ENCODE peak calls at places on chromosome 11, in four cellular contexts. J is breast epithelium, R is K562, M is HTR-8/SVneo. L is an unnamed sample.

GRCh38 chr11:43868852-43869567 is 11.6 kb upstream of the ALKBH3 start:
- DNase-seq in J (no peak), R (peak; percentile 79), M (peak; percentile 11), L (peak; percentile 97)

GRCh38 chr11:41113160-41113559 is 346.3 kb downstream of the LRRC4C start:
- DNase-seq in J (no peak), R (no peak), M (no peak), L (no peak)

GRCh38 chr11:29707924-29708323 is 308.9 kb downstream of the KCNA4 start:
- DNase-seq in J (no peak), R (no peak), M (no peak), L (no peak)

GRCh38 chr11:45165806-45166603 is 19.6 kb downstream of the PRDM11 start:
- DNase-seq in J (no peak), R (no peak), M (no peak), L (no peak)

GRCh38 chr11:122754553-122755322 is 83.6 kb upstream of the CRTAM start:
- DNase-seq in J (no peak), R (peak; percentile 30), M (no peak), L (peak; percentile 20)

GRCh38 chr11:68166969-68167368 is 45.8 kb upstream of the CHKA start:
- DNase-seq in J (no peak), R (no peak), M (no peak), L (no peak)

GRCh38 chr11:20991471-20991870 is 322.1 kb downstream of the NELL1 start:
- DNase-seq in J (no peak), R (no peak), M (no peak), L (no peak)

GRCh38 chr11:23473782-23474181 is 613.5 kb upstream of the CCDC179 start:
- DNase-seq in J (no peak), R (no peak), M (no peak), L (peak; percentile 26)

GRCh38 chr11:33704240-33705002 is 3.8 kb upstream of the C11orf91 start:
- DNase-seq in J (no peak), R (no peak), M (no peak), L (no peak)

GRCh38 chr11:65424200-65425104 is 1.9 kb downstream of the NEAT1 start:
- DNase-seq in J (no peak), R (no peak), M (no peak), L (peak; percentile 51)

GRCh38 chr11:76854709-76855108 is 6.0 kb upstream of the ACER3 start:
- DNase-seq in J (no peak), R (no peak), M (no peak), L (no peak)

L was measured in iris pigment epithelial cell.